ENCODE peak calls at places on chromosomes 6 and 20, in seven cellular contexts. I, V, K, Q, G, B and X are unnamed samples.

GRCh38 chr6:31575952-31576684 is 753 bp downstream of the TNF start:
- DNase-seq in I (no peak), V (no peak), K (no peak), Q (no peak), G (no peak), B (no peak), X (no peak)

GRCh38 chr6:20699402-20699801 is 165.1 kb downstream of the CDKAL1 start:
- DNase-seq in I (no peak), V (no peak), K (no peak), Q (no peak), G (no peak), B (no peak), X (no peak)

GRCh38 chr6:117956386-117956785 is 49.3 kb downstream of the SLC35F1 start:
- DNase-seq in I (no peak), V (no peak), K (no peak), Q (no peak), G (peak), B (no peak), X (no peak)

GRCh38 chr20:36273414-36274247 is 32.5 kb upstream of the DLGAP4 start:
- DNase-seq in I (no peak), V (no peak), K (no peak), Q (peak), G (no peak), B (peak), X (no peak)

GRCh38 chr20:34824861-34825529 is 456 bp downstream of the NCOA6 start:
- DNase-seq in I (peak), V (peak), K (peak), Q (peak), G (peak), B (peak), X (peak)

GRCh38 chr6:139655783-139656705 is 281.6 kb upstream of the CITED2 start:
- DNase-seq in I (peak), V (no peak), K (no peak), Q (no peak), G (no peak), B (peak), X (no peak)

GRCh38 chr6:98833101-98834059 is 994 bp upstream of the POU3F2 start:
- DNase-seq in I (peak), V (no peak), K (peak), Q (peak), G (peak), B (peak), X (no peak)

GRCh38 chr20:19396466-19397081 is 184.1 kb downstream of the SLC24A3 start:
- DNase-seq in I (no peak), V (no peak), K (no peak), Q (no peak), G (no peak), B (no peak), X (no peak)

GRCh38 chr6:144847906-144848305 is 562.8 kb downstream of the UTRN start:
- DNase-seq in I (no peak), V (no peak), K (no peak), Q (no peak), G (no peak), B (no peak), X (no peak)

GRCh38 chr20:63165538-63166422 is 50.2 kb downstream of the YTHDF1 start:
- DNase-seq in I (no peak), V (no peak), K (no peak), Q (no peak), G (no peak), B (no peak), X (no peak)

GRCh38 chr20:24916412-24916811 is 32.7 kb upstream of the CST7 start:
- DNase-seq in I (no peak), V (no peak), K (no peak), Q (no peak), G (no peak), B (no peak), X (no peak)

GRCh38 chr6:56169366-56169765 is 78.0 kb downstream of the COL21A1 start:
- DNase-seq in I (no peak), V (no peak), K (no peak), Q (no peak), G (no peak), B (no peak), X (no peak)

GRCh38 chr6:13914346-13914745 is 10.4 kb upstream of the RNF182 start:
- DNase-seq in I (no peak), V (no peak), K (no peak), Q (peak), G (no peak), B (no peak), X (no peak)

GRCh38 chr6:75611011-75611701 is 9.5 kb downstream of the SENP6 start:
- DNase-seq in I (no peak), V (no peak), K (no peak), Q (no peak), G (no peak), B (no peak), X (no peak)

GRCh38 chr6:126373344-126373743 is 33.4 kb downstream of the CENPW start:
- DNase-seq in I (no peak), V (no peak), K (no peak), Q (no peak), G (no peak), B (no peak), X (no peak)

GRCh38 chr6:25963426-25964123 is 973 bp downstream of the TRIM38 start:
- DNase-seq in I (no peak), V (no peak), K (no peak), Q (peak), G (no peak), B (no peak), X (no peak)

GRCh38 chr20:53897884-53898557 is 172.4 kb downstream of the BCAS1 start:
- DNase-seq in I (no peak), V (no peak), K (no peak), Q (peak), G (no peak), B (no peak), X (no peak)

GRCh38 chr6:52904562-52905279 is 4.8 kb downstream of the GSTA3 start:
- DNase-seq in I (no peak), V (no peak), K (no peak), Q (no peak), G (no peak), B (peak), X (no peak)

GRCh38 chr20:3165473-3166337 is 6.0 kb upstream of the FASTKD5 start:
- DNase-seq in I (peak), V (peak), K (no peak), Q (peak), G (no peak), B (no peak), X (peak)

GRCh38 chr6:17418281-17419188 is 25.1 kb downstream of the CAP2 start:
- DNase-seq in I (no peak), V (peak), K (no peak), Q (no peak), G (no peak), B (peak), X (no peak)

GRCh38 chr20:20371133-20371532 is 3.2 kb downstream of the INSM1 start:
- DNase-seq in I (no peak), V (no peak), K (no peak), Q (no peak), G (no peak), B (no peak), X (no peak)

GRCh38 chr20:56629464-56630085 is 469 bp downstream of the TFAP2C start:
- DNase-seq in I (no peak), V (no peak), K (no peak), Q (no peak), G (no peak), B (no peak), X (no peak)

GRCh38 chr20:57582432-57583288 is 21.8 kb downstream of the PCK1 start:
- DNase-seq in I (no peak), V (peak), K (peak), Q (peak), G (peak), B (peak), X (no peak)

GRCh38 chr6:89180971-89181370 is 35.1 kb downstream of the PM20D2 start:
- DNase-seq in I (no peak), V (no peak), K (no peak), Q (no peak), G (no peak), B (no peak), X (no peak)

GRCh38 chr6:77456531-77457248 is 6.6 kb downstream of the HTR1B start:
- DNase-seq in I (no peak), V (no peak), K (no peak), Q (peak), G (no peak), B (peak), X (no peak)

GRCh38 chr6:137297887-137298286 is 78.7 kb upstream of the IFNGR1 start:
- DNase-seq in I (no peak), V (no peak), K (no peak), Q (peak), G (no peak), B (no peak), X (no peak)

GRCh38 chr20:49916146-49917002 is 1.0 kb upstream of the SPATA2 start:
- DNase-seq in I (peak), V (no peak), K (no peak), Q (peak), G (no peak), B (peak), X (no peak)

GRCh38 chr20:57465486-57465885 is 59.5 kb downstream of the CTCFL start:
- DNase-seq in I (peak), V (no peak), K (peak), Q (no peak), G (no peak), B (no peak), X (no peak)

GRCh38 chr6:130890531-130890950 is 63.3 kb downstream of the SMLR1 start:
- DNase-seq in I (no peak), V (no peak), K (no peak), Q (no peak), G (no peak), B (no peak), X (no peak)

GRCh38 chr6:54595844-54596243 is 250.7 kb upstream of the FAM83B start:
- DNase-seq in I (no peak), V (no peak), K (no peak), Q (no peak), G (no peak), B (no peak), X (no peak)

GRCh38 chr6:71977860-71978259 is 91.5 kb downstream of the RIMS1 start:
- DNase-seq in I (no peak), V (no peak), K (no peak), Q (no peak), G (no peak), B (no peak), X (no peak)

GRCh38 chr20:37523012-37523391 is 2.0 kb downstream of the NNAT start:
- DNase-seq in I (no peak), V (no peak), K (peak), Q (no peak), G (peak), B (no peak), X (no peak)

GRCh38 chr6:157405986-157406385 is 25.0 kb downstream of the ZDHHC14 start:
- DNase-seq in I (no peak), V (peak), K (no peak), Q (peak), G (no peak), B (no peak), X (no peak)

GRCh38 chr20:38167851-38168760 is 3.0 kb upstream of the TGM2 start:
- DNase-seq in I (peak), V (peak), K (peak), Q (peak), G (peak), B (peak), X (peak)

GRCh38 chr6:106141441-106142237 is 55.5 kb downstream of the PRDM1 start:
- DNase-seq in I (no peak), V (no peak), K (no peak), Q (no peak), G (no peak), B (no peak), X (no peak)

GRCh38 chr6:56984374-56984773 is 29.5 kb downstream of the BEND6 start:
- DNase-seq in I (no peak), V (no peak), K (no peak), Q (no peak), G (no peak), B (no peak), X (no peak)

GRCh38 chr6:28747631-28748157 is 176.1 kb downstream of the TRIM27 start:
- DNase-seq in I (no peak), V (no peak), K (no peak), Q (peak), G (no peak), B (peak), X (no peak)

GRCh38 chr6:150867117-150867516 is 1.6 kb downstream of the MTHFD1L start:
- DNase-seq in I (no peak), V (no peak), K (no peak), Q (no peak), G (no peak), B (no peak), X (no peak)

GRCh38 chr6:43368517-43369160 is 808 bp downstream of the ZNF318 start:
- DNase-seq in I (peak), V (peak), K (peak), Q (peak), G (peak), B (peak), X (peak)

GRCh38 chr6:135180458-135181332 is at the start of gene MYB:
- DNase-seq in I (peak), V (no peak), K (peak), Q (peak), G (peak), B (peak), X (peak)
- TF ChIP-seq POLR2A in I (no peak), V (no peak), K (no peak), Q (no peak), G (no peak), B (no peak), X (no peak)

DNA sequence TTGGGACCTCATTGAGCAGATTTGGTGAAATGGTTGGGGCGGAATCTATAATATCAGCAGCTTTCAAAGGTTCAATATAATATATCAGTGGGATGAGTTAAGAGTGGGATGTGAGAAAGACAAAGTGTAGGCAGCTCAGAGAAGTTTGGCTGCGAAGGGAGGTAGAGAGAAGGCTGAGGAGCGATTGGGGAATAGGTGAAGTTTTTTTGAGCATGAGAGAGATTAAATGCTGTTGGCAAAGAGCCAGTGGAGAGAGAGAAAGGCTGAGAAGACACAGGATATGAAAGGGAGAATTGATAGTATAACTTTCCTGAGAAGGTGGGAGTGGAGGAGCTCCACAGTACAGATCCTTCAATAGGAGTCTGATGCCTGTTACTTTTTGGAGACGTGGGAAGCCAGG is 12.1 kb upstream of the SERINC3 start:
- DNase-seq in I (no peak), V (no peak), K (no peak), Q (no peak), G (no peak), B (no peak), X (no peak)
- H3K4me3 ChIP-seq in I (no peak), V (no peak), K (no peak), Q (no peak), G (no peak), B (no peak), X (no peak)

DNA sequence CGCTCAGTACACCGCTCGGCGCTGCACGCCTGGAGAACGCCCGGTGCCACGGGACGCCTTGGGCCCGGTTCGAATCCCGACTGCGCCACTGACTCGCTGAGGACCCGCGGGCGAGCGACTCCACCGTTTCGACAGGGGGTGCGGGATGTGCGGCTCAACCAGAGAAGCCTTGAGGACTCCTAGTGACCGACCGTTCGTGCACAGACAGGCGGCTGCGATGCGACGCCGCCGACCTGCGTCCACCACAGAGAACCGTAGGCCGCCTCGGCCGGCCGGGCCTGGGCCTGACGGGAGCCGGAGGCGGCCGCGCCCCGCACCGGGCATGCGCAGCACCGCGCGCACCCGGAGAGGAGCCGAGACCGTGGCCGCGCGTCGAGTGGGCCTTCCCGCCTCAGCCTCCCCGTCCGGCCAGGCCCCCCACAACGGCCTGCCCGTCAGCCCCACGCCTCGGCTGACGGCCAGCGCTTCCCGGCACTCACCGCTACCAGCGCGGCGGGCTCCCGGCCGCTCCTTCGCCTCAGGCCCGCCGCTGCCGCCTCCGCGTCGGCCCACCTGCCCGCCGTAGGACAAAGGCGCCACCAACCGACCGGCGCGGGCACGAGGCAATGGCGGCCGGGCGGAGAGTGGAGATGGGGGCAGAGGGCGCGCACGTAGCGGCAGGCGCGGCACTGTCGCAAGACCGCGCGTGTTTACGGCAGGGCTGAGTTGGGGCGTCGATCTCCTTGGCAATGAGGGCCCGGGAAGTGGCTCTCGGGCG is at the start of gene NCOA5:
- DNase-seq in I (peak), V (peak), K (peak), Q (peak), G (peak), B (peak), X (peak)
- TF ChIP-seq POLR2A in I (peak), V (peak), K (peak), Q (peak), G (peak), B (peak), X (peak)

GRCh38 chr6:45553730-45554344 is 176.1 kb upstream of the SUPT3H start:
- DNase-seq in I (no peak), V (no peak), K (no peak), Q (no peak), G (no peak), B (no peak), X (no peak)
- H3K4me3 ChIP-seq in I (no peak), V (no peak), K (no peak), Q (no peak), G (no peak), B (no peak), X (no peak)

GRCh38 chr6:83069633-83070032 is 2.2 kb downstream of the DOP1A start:
- DNase-seq in I (no peak), V (no peak), K (no peak), Q (no peak), G (no peak), B (no peak), X (no peak)

GRCh38 chr6:83062225-83062624 is 3.4 kb downstream of the UBE3D start:
- DNase-seq in I (no peak), V (no peak), K (no peak), Q (no peak), G (no peak), B (no peak), X (no peak)

GRCh38 chr6:83067448-83068413 is at the start of gene DOP1A:
- DNase-seq in I (peak), V (peak), K (peak), Q (peak), G (peak), B (peak), X (peak)

GRCh38 chr6:83068628-83069027 is 1.2 kb downstream of the DOP1A start:
- DNase-seq in I (no peak), V (no peak), K (no peak), Q (no peak), G (no peak), B (no peak), X (no peak)

DNA sequence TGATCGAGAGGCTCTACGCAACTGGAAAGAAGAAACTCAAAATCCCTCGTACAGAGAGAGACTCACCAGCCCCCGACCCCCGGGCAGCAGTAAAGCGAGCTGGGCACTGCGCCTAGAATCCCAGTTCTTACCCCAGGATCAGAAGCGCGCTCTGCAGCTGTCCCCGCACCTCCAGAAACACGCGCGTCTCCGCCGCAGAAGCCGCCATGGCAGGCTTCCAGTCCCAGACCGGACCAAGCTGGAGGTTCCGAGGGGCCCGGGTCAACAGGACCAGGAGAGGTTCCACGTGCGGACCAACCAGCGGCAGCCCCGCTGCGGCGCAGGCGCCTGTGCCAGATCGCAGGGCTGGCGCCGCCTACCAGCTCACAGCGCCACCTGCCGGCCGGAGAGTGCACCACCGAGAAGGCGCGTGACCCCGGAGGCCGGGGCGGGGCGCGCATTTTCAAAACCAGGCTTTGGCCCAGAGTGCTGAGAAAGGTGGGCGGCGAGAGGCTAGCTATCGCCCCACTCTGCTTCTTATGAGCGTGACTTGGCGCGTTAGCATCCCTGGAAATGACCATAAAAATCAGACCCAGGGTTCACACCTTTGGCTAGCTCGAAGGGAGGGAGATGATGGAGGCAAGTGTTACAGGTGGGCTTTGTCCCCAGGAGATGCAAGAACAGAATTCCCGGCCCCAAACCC is at the start of gene UBE3D:
- DNase-seq in I (peak), V (peak), K (peak), Q (peak), G (peak), B (peak), X (peak)
- TF ChIP-seq POLR2A in I (peak), V (peak), K (no peak), Q (peak), G (peak), B (peak), X (peak)

DNA sequence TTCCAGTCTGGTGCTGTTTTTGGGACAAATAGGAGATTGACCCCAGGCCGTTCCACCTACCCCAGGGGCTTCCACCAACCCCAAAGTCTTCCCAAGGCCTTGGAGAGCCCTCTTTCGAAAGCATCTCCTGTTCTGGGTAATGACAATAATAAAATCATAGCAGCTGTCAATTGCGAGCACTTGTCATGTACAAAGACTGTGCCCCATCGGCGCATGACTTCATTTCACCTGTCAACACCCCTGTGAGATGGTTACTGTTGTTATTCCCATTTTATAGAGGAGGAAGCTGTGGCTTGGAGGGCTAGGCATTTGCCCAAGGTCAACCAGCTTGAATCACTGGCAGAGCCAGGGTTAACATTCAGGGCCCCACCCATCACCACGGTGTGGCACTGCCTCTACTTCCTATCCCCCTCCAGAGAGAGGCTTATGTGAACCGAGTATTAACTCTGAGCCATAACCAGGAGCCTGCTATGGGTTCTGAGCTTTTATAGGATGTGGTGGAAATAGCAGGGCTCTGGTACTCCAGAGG is 51.1 kb downstream of the HNF4A start:
- DNase-seq in I (peak), V (no peak), K (no peak), Q (no peak), G (no peak), B (no peak), X (peak)
- H3K4me3 ChIP-seq in I (no peak), V (no peak), K (no peak), Q (no peak), G (no peak), B (no peak), X (no peak)

GRCh38 chr6:3751730-3752537 is 421 bp upstream of the PXDC1 start:
- DNase-seq in I (peak), V (peak), K (peak), Q (peak), G (peak), B (peak), X (peak)

GRCh38 chr6:3749991-3750323 is 1.6 kb downstream of the PXDC1 start:
- DNase-seq in I (peak), V (peak), K (no peak), Q (peak), G (peak), B (no peak), X (peak)

GRCh38 chr6:3749390-3749978 is 2.0 kb downstream of the PXDC1 start:
- DNase-seq in I (peak), V (no peak), K (no peak), Q (peak), G (no peak), B (no peak), X (peak)

GRCh38 chr6:3751019-3751729 is at the start of gene PXDC1:
- DNase-seq in I (peak), V (no peak), K (peak), Q (peak), G (no peak), B (no peak), X (peak)

GRCh38 chr6:3750324-3751018 is 1.0 kb downstream of the PXDC1 start:
- DNase-seq in I (peak), V (peak), K (peak), Q (peak), G (peak), B (no peak), X (peak)
- TF ChIP-seq POLR2A in I (peak), V (peak), K (no peak), Q (peak), G (peak), B (no peak), X (no peak)